ENCODE peak calls at places on chromosomes 11 and 22, in four cellular contexts. One of them, this sample, is unnamed.

GRCh38 chr11:72817966-72818365 is 3.8 kb downstream of the ATG16L2 start:
- DNase-seq in type B pancreatic cell: no peak
- DNase-seq in hepatocyte: no peak
- DNase-seq in A549: no peak
- DNase-seq in this sample: no peak

GRCh38 chr22:43561421-43562178 is 149.8 kb downstream of the MPPED1 start:
- DNase-seq in hepatocyte: no peak
- DNase-seq in A549: no peak
- DNase-seq in type B pancreatic cell: no peak
- DNase-seq in this sample: no peak

GRCh38 chr22:42388130-42388797 is 43.9 kb downstream of the NFAM1 start:
- DNase-seq in hepatocyte: no peak
- DNase-seq in type B pancreatic cell: no peak
- DNase-seq in A549: no peak
- DNase-seq in this sample: no peak

GRCh38 chr22:32567544-32567943 is 92.9 kb downstream of the FBXO7 start:
- DNase-seq in A549: no peak
- DNase-seq in hepatocyte: no peak
- DNase-seq in type B pancreatic cell: no peak
- DNase-seq in this sample: no peak

GRCh38 chr22:33476716-33477115 is 418.5 kb upstream of the SYN3 start:
- DNase-seq in type B pancreatic cell: no peak
- DNase-seq in A549: peak
- DNase-seq in hepatocyte: peak
- DNase-seq in this sample: no peak

GRCh38 chr11:123054301-123055065 is 7.5 kb downstream of the HSPA8 start:
- DNase-seq in A549: peak
- DNase-seq in hepatocyte: peak
- DNase-seq in type B pancreatic cell: no peak
- DNase-seq in this sample: peak

GRCh38 chr22:25716637-25717036 is 25.4 kb upstream of the MYO18B start:
- DNase-seq in hepatocyte: no peak
- DNase-seq in A549: no peak
- DNase-seq in type B pancreatic cell: no peak
- DNase-seq in this sample: no peak

GRCh38 chr11:117366183-117366582 is 38.5 kb downstream of the CEP164 start:
- DNase-seq in A549: peak
- DNase-seq in hepatocyte: no peak
- DNase-seq in type B pancreatic cell: no peak
- DNase-seq in this sample: no peak

GRCh38 chr11:63906585-63906984 is 10.4 kb downstream of the RCOR2 start:
- DNase-seq in type B pancreatic cell: no peak
- DNase-seq in A549: no peak
- DNase-seq in hepatocyte: peak
- DNase-seq in this sample: no peak

GRCh38 chr11:60150279-60150678 is 32.6 kb downstream of the MS4A6A start:
- DNase-seq in type B pancreatic cell: no peak
- DNase-seq in hepatocyte: no peak
- DNase-seq in A549: no peak
- DNase-seq in this sample: no peak

GRCh38 chr11:35629511-35629910 is 11.3 kb downstream of the FJX1 start:
- DNase-seq in type B pancreatic cell: no peak
- DNase-seq in A549: no peak
- DNase-seq in hepatocyte: no peak
- DNase-seq in this sample: no peak

GRCh38 chr11:34749666-34750659 is 129.1 kb downstream of the EHF start:
- DNase-seq in A549: no peak
- DNase-seq in type B pancreatic cell: no peak
- DNase-seq in hepatocyte: peak
- DNase-seq in this sample: no peak

GRCh38 chr11:123475478-123475877 is 45.4 kb downstream of the GRAMD1B start:
- DNase-seq in type B pancreatic cell: no peak
- DNase-seq in hepatocyte: peak
- DNase-seq in A549: peak
- DNase-seq in this sample: no peak

GRCh38 chr11:35364101-35364780 is 55.1 kb downstream of the SLC1A2 start:
- DNase-seq in type B pancreatic cell: no peak
- DNase-seq in hepatocyte: peak
- DNase-seq in A549: peak
- DNase-seq in this sample: no peak

GRCh38 chr11:128472128-128473110 is 114.9 kb downstream of the ETS1 start:
- DNase-seq in hepatocyte: no peak
- DNase-seq in type B pancreatic cell: no peak
- DNase-seq in A549: no peak
- DNase-seq in this sample: peak

GRCh38 chr11:22920939-22921565 is 60.8 kb upstream of the CCDC179 start:
- DNase-seq in hepatocyte: peak
- DNase-seq in type B pancreatic cell: no peak
- DNase-seq in A549: peak
- DNase-seq in this sample: peak

GRCh38 chr11:46001427-46002049 is 79.1 kb downstream of the LARGE2 start:
- DNase-seq in type B pancreatic cell: no peak
- DNase-seq in A549: no peak
- DNase-seq in hepatocyte: no peak
- DNase-seq in this sample: no peak

GRCh38 chr11:4465411-4465810 is 16.3 kb downstream of the OR52K2 start:
- DNase-seq in hepatocyte: no peak
- DNase-seq in type B pancreatic cell: no peak
- DNase-seq in A549: no peak
- DNase-seq in this sample: no peak

GRCh38 chr11:4464216-4465159 is 15.4 kb downstream of the OR52K2 start:
- DNase-seq in type B pancreatic cell: no peak
- DNase-seq in A549: peak
- DNase-seq in hepatocyte: peak
- DNase-seq in this sample: no peak

GRCh38 chr11:4467811-4468606 is 14.4 kb upstream of the OR52K1 start:
- DNase-seq in type B pancreatic cell: no peak
- DNase-seq in A549: no peak
- DNase-seq in hepatocyte: peak
- DNase-seq in this sample: no peak

GRCh38 chr11:4467043-4467442 is 15.4 kb upstream of the OR52K1 start:
- DNase-seq in hepatocyte: peak
- DNase-seq in A549: no peak
- DNase-seq in type B pancreatic cell: no peak
- DNase-seq in this sample: no peak

DNA sequence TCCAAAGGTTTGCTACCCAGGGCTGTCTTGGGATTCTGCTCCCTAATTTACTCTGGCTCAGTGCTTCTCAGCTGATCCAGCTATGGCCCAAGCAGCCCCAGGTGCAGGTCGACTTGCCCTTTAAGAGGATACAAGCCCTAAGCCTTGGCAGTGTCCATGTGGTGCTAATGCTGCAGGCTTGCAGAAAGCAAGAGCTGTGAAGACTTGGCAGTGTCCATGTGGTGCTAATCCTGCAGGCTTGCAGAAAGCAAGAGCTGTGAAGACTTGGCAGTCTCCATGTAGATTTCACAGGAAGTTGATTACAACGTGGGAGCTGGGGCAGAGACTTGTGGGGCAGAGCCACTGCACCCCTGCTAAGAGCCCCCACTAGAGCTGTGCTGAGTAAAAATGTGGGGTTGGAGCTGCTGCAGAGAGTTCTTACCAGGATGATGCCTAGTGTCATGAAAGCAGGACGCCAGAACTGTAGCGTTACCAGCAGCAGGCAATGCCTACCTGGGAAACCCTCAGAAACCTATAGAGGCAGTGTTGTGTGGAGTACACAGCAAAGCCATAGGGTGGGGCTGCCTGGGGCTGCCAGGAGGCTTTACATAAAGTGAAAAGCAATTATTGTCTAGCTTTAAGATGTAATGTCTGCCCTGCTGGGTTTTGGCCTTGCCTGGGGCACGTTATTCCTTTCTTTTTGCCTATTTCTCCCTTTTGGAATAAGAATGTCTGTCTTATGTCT is 16.1 kb upstream of the OR52K1 start:
- DNase-seq in hepatocyte: peak
- DNase-seq in A549: no peak
- DNase-seq in type B pancreatic cell: no peak
- DNase-seq in this sample: no peak
- TF ChIP-seq CTCF in hepatocyte: peak
- TF ChIP-seq CTCF in A549: no peak
- TF ChIP-seq CTCF in type B pancreatic cell: no peak
- TF ChIP-seq CTCF in this sample: no peak

DNA sequence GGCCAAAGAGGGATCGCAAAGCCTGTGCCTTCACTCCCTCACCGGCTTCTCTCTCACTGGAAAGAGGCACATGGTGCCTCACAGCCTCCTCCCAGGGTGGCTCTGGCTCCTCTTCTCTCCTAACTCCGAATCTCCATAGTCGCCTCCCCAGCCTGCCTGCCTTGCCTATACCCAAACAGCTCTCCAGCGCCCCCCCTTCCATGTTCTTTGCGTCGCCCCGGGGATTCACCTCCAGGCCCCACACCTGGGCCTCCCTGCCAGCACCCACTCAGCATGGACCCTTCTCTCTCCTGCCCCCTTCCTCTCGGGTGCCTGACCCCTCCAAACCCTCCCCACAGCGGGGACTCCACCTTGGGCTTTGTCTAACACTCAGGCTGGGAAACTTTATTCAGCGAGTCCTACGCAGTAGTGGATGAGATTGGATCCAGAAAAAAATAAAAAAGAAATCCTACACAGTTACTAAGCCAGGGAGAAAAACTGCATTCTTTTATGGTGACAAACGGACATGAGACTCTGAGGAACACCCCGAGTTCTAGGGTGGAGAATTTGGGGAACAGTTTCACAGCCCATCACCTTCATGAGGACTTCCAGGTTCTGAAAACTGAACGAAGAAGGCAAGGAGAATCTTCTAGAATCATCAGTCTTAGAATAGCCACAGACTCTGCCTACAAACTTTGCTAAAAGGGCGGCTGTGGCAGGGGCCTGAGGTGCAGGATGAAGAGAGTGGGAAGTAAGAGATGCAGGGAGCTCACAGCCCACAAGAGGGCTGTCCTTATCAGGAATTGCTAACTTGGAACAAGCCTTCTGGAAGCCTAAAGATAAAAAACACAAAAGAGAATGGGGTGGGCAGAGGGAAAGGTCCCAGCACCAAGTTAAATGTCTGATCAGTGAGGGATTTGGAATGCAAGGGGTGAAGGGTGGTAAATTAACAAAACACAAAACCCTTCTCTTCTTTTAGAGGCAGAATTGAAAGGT is 5.3 kb downstream of the PPM1F start:
- DNase-seq in A549: peak
- DNase-seq in hepatocyte: peak
- DNase-seq in type B pancreatic cell: peak
- DNase-seq in this sample: no peak
- TF ChIP-seq CTCF in A549: peak
- TF ChIP-seq CTCF in hepatocyte: peak
- TF ChIP-seq CTCF in type B pancreatic cell: peak
- TF ChIP-seq CTCF in this sample: peak

DNA sequence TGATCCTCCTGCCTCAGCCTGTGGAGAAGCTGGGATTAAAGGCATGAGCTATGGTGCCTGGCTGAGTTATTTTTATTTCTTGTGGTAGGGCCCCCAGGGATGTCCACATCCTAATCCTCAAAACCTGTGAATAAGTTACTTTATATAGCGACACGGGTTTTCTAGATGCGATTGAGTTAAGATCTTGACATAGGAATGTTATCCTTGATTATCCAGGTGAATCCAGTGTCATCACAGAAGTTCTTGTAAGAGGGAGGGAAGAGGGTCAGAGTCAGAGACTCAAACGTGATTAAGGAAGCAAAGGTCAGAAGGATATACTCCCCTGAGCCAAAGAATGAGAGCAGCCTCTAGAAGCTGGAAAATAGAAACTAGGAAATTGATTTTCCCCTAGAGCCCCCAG is 117.8 kb downstream of the INSC start:
- DNase-seq in A549: no peak
- DNase-seq in type B pancreatic cell: no peak
- DNase-seq in hepatocyte: no peak
- DNase-seq in this sample: no peak
- TF ChIP-seq CTCF in A549: no peak
- TF ChIP-seq CTCF in type B pancreatic cell: no peak
- TF ChIP-seq CTCF in hepatocyte: no peak
- TF ChIP-seq CTCF in this sample: no peak

GRCh38 chr22:41367039-41367679 is 14.6 kb upstream of the TEF start:
- DNase-seq in A549: peak
- DNase-seq in type B pancreatic cell: peak
- DNase-seq in hepatocyte: peak
- DNase-seq in this sample: peak
- TF ChIP-seq CTCF in A549: no peak
- TF ChIP-seq CTCF in type B pancreatic cell: no peak
- TF ChIP-seq CTCF in hepatocyte: peak
- TF ChIP-seq CTCF in this sample: no peak

DNA sequence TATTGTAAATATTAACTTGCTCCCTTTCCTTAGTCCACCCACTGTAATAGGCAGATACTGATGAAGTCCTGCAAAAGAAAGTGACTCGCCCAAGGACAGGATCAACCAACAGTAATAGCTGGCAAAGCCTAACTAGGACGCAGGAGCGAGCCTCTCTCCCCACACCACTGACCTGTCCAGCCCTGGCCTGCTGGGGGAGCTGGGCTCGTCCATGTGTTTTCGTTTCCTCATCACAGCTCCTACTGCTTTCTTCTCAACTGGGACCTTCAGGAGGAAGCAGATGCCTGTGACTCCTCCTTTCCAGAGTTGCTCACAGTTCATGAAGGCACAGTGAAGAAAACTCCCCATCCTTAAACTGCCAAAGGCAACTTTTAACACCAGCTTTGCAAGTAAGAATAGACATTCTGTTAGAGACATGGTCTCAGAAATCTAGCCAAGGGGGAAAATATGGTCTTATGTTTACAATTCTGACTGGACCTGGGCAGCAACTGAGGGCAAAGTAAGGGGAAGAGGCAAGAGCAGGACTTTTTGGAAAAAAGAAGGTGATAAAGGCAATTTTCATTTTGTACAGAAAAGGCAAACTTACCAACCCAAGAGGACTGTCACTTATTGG is 11.6 kb upstream of the GPHA2 start:
- DNase-seq in type B pancreatic cell: no peak
- DNase-seq in A549: peak
- DNase-seq in hepatocyte: no peak
- DNase-seq in this sample: no peak
- TF ChIP-seq CTCF in type B pancreatic cell: no peak
- TF ChIP-seq CTCF in A549: no peak
- TF ChIP-seq CTCF in hepatocyte: no peak
- TF ChIP-seq CTCF in this sample: no peak

DNA sequence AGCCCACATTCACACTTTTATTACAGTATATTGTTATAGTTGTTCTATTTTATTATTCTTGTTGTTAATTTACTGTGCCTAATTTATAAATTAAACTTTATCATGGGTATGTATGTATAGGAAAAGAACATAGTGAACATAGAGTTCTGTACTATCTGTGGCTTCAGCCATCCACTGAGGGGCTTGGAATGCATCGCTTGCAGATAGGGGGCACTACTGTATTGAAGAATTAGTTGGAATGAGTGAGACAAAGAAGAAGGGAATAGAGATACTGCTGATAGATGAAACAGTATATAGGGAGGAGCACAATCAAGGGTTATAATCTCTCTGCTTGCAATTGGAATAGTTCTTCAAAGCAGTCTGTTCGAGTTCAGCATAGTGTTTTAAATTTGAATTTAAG is 432.2 kb downstream of the RAB38 start:
- DNase-seq in A549: no peak
- DNase-seq in type B pancreatic cell: no peak
- DNase-seq in hepatocyte: no peak
- DNase-seq in this sample: no peak
- TF ChIP-seq CTCF in A549: no peak
- TF ChIP-seq CTCF in type B pancreatic cell: peak
- TF ChIP-seq CTCF in hepatocyte: peak
- TF ChIP-seq CTCF in this sample: no peak

This sample was measured in GM13976.